ENCODE peak calls at places on chromosomes 1 and 21, in five cellular contexts. P is H9, G is mesenchymal stem cell, B is IMR-90, S is H1. I is an unnamed sample.

GRCh38 chr21:35924714-35925301 is 135.5 kb downstream of the SETD4 start:
- DNase-seq in G (peak; percentile 77), S (no peak), B (peak; percentile 96), P (no peak), I (no peak)

GRCh38 chr1:68558321-68559026 is 61.6 kb upstream of the DEPDC1 start:
- DNase-seq in S (no peak), P (no peak), B (no peak), G (no peak), I (no peak)

GRCh38 chr1:109186704-109187071 is 27.0 kb upstream of the SARS1 start:
- DNase-seq in S (no peak), B (peak; percentile 38), G (no peak), P (no peak), I (no peak)

GRCh38 chr21:45873866-45874265 is 107.7 kb upstream of the COL6A1 start:
- DNase-seq in B (no peak), S (no peak), G (no peak), P (no peak), I (no peak)

GRCh38 chr1:25568090-25568833 is 24.9 kb downstream of the LDLRAP1 start:
- DNase-seq in P (peak; percentile 85), S (peak; percentile 70), G (peak; percentile 80), B (peak; percentile 63), I (no peak)

GRCh38 chr1:38789498-38790169 is 69.9 kb downstream of the RRAGC start:
- DNase-seq in S (no peak), P (no peak), B (no peak), G (no peak), I (no peak)

GRCh38 chr1:196207624-196208204 is 400.5 kb downstream of the KCNT2 start:
- DNase-seq in S (no peak), P (no peak), G (no peak), B (peak; percentile 51), I (no peak)

GRCh38 chr21:33019885-33020557 is 5.7 kb upstream of the OLIG2 start:
- DNase-seq in S (no peak), G (no peak), P (peak; percentile 51), B (no peak), I (no peak)

GRCh38 chr1:28526886-28527285 is 21.0 kb downstream of the RCC1 start:
- DNase-seq in P (no peak), S (no peak), G (no peak), B (no peak), I (no peak)

GRCh38 chr21:45981641-45982255 is at the start of gene COL6A1:
- DNase-seq in G (peak; percentile 85), P (peak; percentile 57), B (peak; percentile 66), S (no peak), I (peak; percentile 68)

GRCh38 chr1:46699670-46700069 is 19.2 kb downstream of the EFCAB14 start:
- DNase-seq in B (no peak), S (no peak), P (no peak), G (no peak), I (no peak)

GRCh38 chr21:45889961-45890360 is 91.6 kb upstream of the COL6A1 start:
- DNase-seq in P (no peak), B (no peak), G (peak; percentile 33), S (no peak), I (no peak)

GRCh38 chr1:37038079-37038702 is 3.9 kb upstream of the GRIK3 start:
- DNase-seq in B (no peak), G (no peak), P (peak; percentile 52), S (no peak), I (no peak)

GRCh38 chr21:45543371-45543709 is 1.1 kb upstream of the SLC19A1 start:
- DNase-seq in S (no peak), G (no peak), B (no peak), P (peak; percentile 29), I (no peak)

GRCh38 chr1:193569696-193570269 is 383.4 kb upstream of the B3GALT2 start:
- DNase-seq in P (no peak), B (peak; percentile 91), G (peak; percentile 93), S (no peak), I (no peak)

GRCh38 chr1:156490401-156491032 is 10.1 kb downstream of the MEF2D start:
- DNase-seq in P (peak; percentile 60), S (no peak), B (no peak), G (peak; percentile 71), I (no peak)

GRCh38 chr1:97906567-97907228 is 14.1 kb downstream of the DPYD start:
- DNase-seq in P (no peak), S (no peak), B (peak; percentile 90), G (peak; percentile 56), I (no peak)

GRCh38 chr1:234108921-234109320 is 204.4 kb downstream of the SLC35F3 start:
- DNase-seq in S (no peak), B (peak; percentile 46), G (no peak), P (no peak), I (no peak)

GRCh38 chr21:41954654-41955499 is 1.1 kb upstream of the C2CD2 start:
- DNase-seq in S (no peak), B (no peak), G (no peak), P (no peak), I (no peak)

GRCh38 chr1:219580019-219580676 is 32.8 kb downstream of the ZC3H11B start:
- DNase-seq in B (peak; percentile 10), S (no peak), G (no peak), P (no peak), I (no peak)

GRCh38 chr1:80878343-80878742 is 922.4 kb upstream of the ADGRL2 start:
- DNase-seq in P (no peak), S (no peak), G (no peak), B (no peak), I (no peak)

DNA sequence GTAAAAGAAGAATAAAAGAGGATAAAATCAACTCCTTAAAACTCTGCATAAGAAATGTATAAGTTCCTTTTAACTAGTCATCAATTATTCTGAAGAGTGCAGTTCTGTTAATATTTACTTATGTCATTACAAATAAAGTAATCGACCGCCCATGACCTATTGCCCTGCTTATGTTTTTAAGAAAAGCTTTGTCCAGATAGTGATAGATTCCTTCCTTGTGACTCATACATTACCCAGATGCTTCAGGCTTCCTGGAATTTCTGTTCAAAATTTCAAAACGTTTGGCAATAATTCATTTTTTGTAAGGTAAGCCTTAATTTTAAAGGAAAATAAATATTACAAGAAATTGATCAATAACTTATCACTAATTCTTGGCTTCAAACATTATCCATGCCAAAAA is 918.2 kb upstream of the ADGRL2 start:
- DNase-seq in S (no peak), B (peak; percentile 65), P (no peak), G (peak; percentile 37), I (no peak)
- H3K9me3 ChIP-seq in S (no peaks in the 10 kb centered on the region), B (no peaks in the 10 kb centered on the region), P (no peaks in the 10 kb centered on the region), G (no peaks in the 10 kb centered on the region), I (no peaks in the 10 kb centered on the region)

DNA sequence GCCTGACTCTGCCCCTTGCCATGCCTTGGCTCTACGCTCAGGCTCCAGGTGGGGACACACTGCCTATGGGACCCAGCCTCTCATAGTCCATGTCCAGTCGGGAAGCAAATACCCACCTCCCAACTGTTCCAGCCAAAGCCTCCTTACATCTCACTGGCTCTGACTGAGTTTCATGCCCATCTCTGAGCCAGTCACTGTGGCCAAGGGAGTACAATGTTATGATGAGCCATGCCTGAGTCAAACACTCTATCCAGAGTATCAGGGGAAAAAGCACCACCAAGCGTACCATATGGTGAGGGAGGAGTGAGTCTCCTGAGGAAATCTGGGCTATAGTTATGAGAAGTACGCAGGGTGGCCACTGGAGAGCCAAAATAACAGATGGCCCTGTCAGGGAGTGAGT is 236.7 kb upstream of the GJB5 start:
- DNase-seq in G (no peak), S (no peak), P (no peak), B (no peak), I (no peak)
- H3K23ac ChIP-seq in G (no peak overlapping the region), S (no peak overlapping the region), P (no peak overlapping the region), B (no peak overlapping the region), I (no peak overlapping the region)

DNA sequence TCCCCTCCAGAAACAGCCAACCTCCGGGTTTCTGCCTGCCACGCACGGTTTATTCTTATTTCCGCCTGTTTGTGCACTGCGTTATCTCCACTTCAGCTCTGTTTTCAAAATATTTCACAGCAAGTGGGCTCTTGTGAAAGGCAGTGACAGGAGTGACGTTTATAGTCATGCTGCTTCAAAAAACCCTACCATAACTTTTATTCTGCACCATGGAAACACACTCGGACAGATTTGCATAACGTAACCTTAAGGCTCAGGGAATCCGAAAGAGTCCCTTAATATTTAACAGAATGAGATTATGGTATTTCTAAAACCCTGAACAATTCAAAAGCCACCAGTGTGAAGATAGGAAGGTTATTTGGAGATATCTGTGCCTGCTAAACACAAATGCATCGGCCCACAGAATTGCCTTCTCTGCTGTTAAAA is 782 bp upstream of the SDE2 start:
- DNase-seq in S (no peak), B (peak; percentile 10), G (peak; percentile 79), P (no peak), I (no peak)
- H2BK15ac ChIP-seq in S (no peak overlapping the region), B (no peak overlapping the region), G (no peak overlapping the region), P (no peak overlapping the region), I (peak overlapping the region; percentile 63)

GRCh38 chr1:247060771-247061170 is 17.8 kb downstream of the ZNF670 start:
- DNase-seq in S (no peak), G (no peak), B (no peak), P (no peak), I (no peak)

GRCh38 chr1:247056071-247056470 is 22.5 kb downstream of the ZNF670 start:
- DNase-seq in S (no peak), P (no peak), G (no peak), B (no peak), I (no peak)

DNA sequence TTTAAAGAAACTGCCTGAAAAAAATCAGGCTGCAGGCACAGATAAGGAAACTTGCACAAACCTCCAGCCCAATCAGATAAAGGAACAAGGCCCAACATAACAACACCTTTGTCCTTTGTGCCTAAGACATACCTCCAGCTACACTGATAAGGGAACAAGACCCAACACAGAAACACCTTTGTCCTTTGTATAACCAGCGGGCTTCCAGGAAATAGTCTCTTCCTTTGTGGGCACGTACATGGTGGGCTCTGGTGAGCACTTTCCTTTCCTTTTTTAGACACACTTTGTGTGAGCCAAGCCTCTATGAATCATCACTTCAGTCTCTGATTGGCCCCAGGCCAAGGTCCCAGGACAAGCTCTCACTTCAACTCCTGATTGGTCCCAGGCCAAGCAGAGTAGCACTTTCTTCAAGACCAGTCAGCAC is 23.6 kb downstream of the ZNF670 start:
- DNase-seq in G (peak; percentile 8), P (no peak), S (no peak), B (peak; percentile 28), I (no peak)
- H3K9me3 ChIP-seq in G (peaks cover 81% of the 10 kb centered on the region), P (peaks cover 32% of the 10 kb centered on the region), S (peaks cover 32% of the 10 kb centered on the region), B (peaks cover 30% of the 10 kb centered on the region), I (peaks cover 27% of the 10 kb centered on the region)